ENCODE peak calls at places on chromosomes 11 and 22, in five cellular contexts. R is left lung, B is fibroblast of the aortic adventitia, U is NCI-H146, I is AML-193. T is an unnamed sample.

GRCh38 chr11:47606731-47607130 is 12.5 kb upstream of the C1QTNF4 start:
- DNase-seq in R (no peak), B (peak), U (no peak), I (no peak), T (no peak)

GRCh38 chr22:19840955-19841640 is 13.6 kb downstream of the GNB1L start:
- DNase-seq in R (no peak), B (no peak), U (no peak), I (no peak), T (no peak)

GRCh38 chr11:129251067-129251466 is 58.9 kb upstream of the ARHGAP32 start:
- DNase-seq in R (no peak), B (peak), U (no peak), I (no peak), T (no peak)

GRCh38 chr22:32745251-32745995 is 56.1 kb upstream of the TIMP3 start:
- DNase-seq in R (no peak), B (peak), U (no peak), I (no peak), T (no peak)

GRCh38 chr11:38867338-38867737 is 2269.3 kb upstream of the RAG2 start:
- DNase-seq in R (no peak), B (no peak), U (no peak), I (no peak), T (no peak)

GRCh38 chr11:37786214-37786755 is 1188.2 kb upstream of the RAG2 start:
- DNase-seq in R (no peak), B (peak), U (no peak), I (no peak), T (no peak)

GRCh38 chr11:86442420-86442819 is 67.7 kb downstream of the CCDC81 start:
- DNase-seq in R (no peak), B (peak), U (no peak), I (no peak), T (no peak)

GRCh38 chr11:45880772-45881570 is 4.5 kb upstream of the MAPK8IP1 start:
- DNase-seq in R (no peak), B (no peak), U (no peak), I (no peak), T (no peak)

GRCh38 chr11:108733479-108734116 is 68.7 kb downstream of the DDX10 start:
- DNase-seq in R (no peak), B (peak), U (no peak), I (no peak), T (no peak)

GRCh38 chr11:15525582-15525981 is 410.9 kb downstream of the INSC start:
- DNase-seq in R (no peak), B (no peak), U (no peak), I (no peak), T (no peak)

GRCh38 chr11:113874920-113875413 is 405 bp downstream of the USP28 start:
- DNase-seq in R (no peak), B (peak), U (no peak), I (no peak), T (no peak)

GRCh38 chr11:117830674-117831351 is 6.3 kb upstream of the FXYD2 start:
- DNase-seq in R (no peak), B (no peak), U (no peak), I (no peak), T (no peak)

GRCh38 chr11:119433369-119433749 is 10.4 kb upstream of the THY1 start:
- DNase-seq in R (no peak), B (peak), U (no peak), I (no peak), T (no peak)

GRCh38 chr22:41968601-41969000 is 642 bp upstream of the SEPTIN3 start:
- DNase-seq in R (no peak), B (peak), U (peak), I (no peak), T (no peak)

GRCh38 chr11:6251990-6252473 is 7.6 kb upstream of the CCKBR start:
- DNase-seq in R (no peak), B (peak), U (peak), I (no peak), T (no peak)

GRCh38 chr11:116852261-116853125 is 15.1 kb upstream of the APOA1 start:
- DNase-seq in R (no peak), B (peak), U (no peak), I (no peak), T (no peak)

GRCh38 chr11:65059959-65060824 is 1.8 kb upstream of the NAALADL1 start:
- DNase-seq in R (no peak), B (no peak), U (no peak), I (no peak), T (no peak)

GRCh38 chr22:25564979-25565677 is 653 bp downstream of the GRK3 start:
- DNase-seq in R (peak), B (no peak), U (peak), I (no peak), T (no peak)

GRCh38 chr11:130808541-130808940 is 107.7 kb downstream of the SNX19 start:
- DNase-seq in R (no peak), B (no peak), U (no peak), I (no peak), T (no peak)

GRCh38 chr11:85718991-85719807 is 33.2 kb upstream of the CCDC89 start:
- DNase-seq in R (no peak), B (peak), U (no peak), I (no peak), T (no peak)

GRCh38 chr11:115215694-115216615 is 288.3 kb downstream of the CADM1 start:
- DNase-seq in R (no peak), B (no peak), U (peak), I (no peak), T (no peak)

GRCh38 chr11:64531906-64532312 is 59.1 kb upstream of the SLC22A12 start:
- DNase-seq in R (peak), B (no peak), U (no peak), I (no peak), T (peak)

GRCh38 chr22:22878211-22878570 is 9.4 kb upstream of the IGLL5 start:
- DNase-seq in R (no peak), B (no peak), U (no peak), I (no peak), T (no peak)

GRCh38 chr22:24583221-24583971 is 9.5 kb downstream of the LRRC75B start:
- DNase-seq in R (peak), B (peak), U (peak), I (no peak), T (no peak)

T was measured in Kasumi-1.